ENCODE peak calls at places on chromosomes 5 and 9, in nine cellular contexts. One of them, this sample, is unnamed.

GRCh38 chr5:55140908-55141665 is 18.9 kb upstream of the GPX8 start:
- DNase-seq in SK-N-SH: no peak
- DNase-seq in GM23248: no peak
- DNase-seq in GM23338: no peak
- DNase-seq in HCT116: no peak
- DNase-seq in PC-3: no peak
- DNase-seq in neural progenitor cell: no peak
- DNase-seq in MM.1S: no peak
- DNase-seq in hepatocyte: no peak
- DNase-seq in this sample: no peak

GRCh38 chr5:170761048-170761707 is 22.3 kb upstream of the GABRP start:
- DNase-seq in GM23248: no peak
- DNase-seq in HCT116: no peak
- DNase-seq in neural progenitor cell: no peak
- DNase-seq in SK-N-SH: no peak
- DNase-seq in GM23338: peak
- DNase-seq in PC-3: no peak
- DNase-seq in hepatocyte: no peak
- DNase-seq in MM.1S: no peak
- DNase-seq in this sample: no peak

GRCh38 chr5:138653502-138653901 is 78.3 kb upstream of the HSPA9 start:
- DNase-seq in HCT116: peak
- DNase-seq in GM23338: peak
- DNase-seq in GM23248: peak
- DNase-seq in PC-3: peak
- DNase-seq in SK-N-SH: no peak
- DNase-seq in neural progenitor cell: no peak
- DNase-seq in MM.1S: peak
- DNase-seq in hepatocyte: peak
- DNase-seq in this sample: no peak

GRCh38 chr5:149935431-149935901 is 9.1 kb downstream of the PDE6A start:
- DNase-seq in HCT116: no peak
- DNase-seq in MM.1S: no peak
- DNase-seq in neural progenitor cell: no peak
- DNase-seq in GM23338: no peak
- DNase-seq in PC-3: no peak
- DNase-seq in SK-N-SH: no peak
- DNase-seq in GM23248: no peak
- DNase-seq in hepatocyte: no peak
- DNase-seq in this sample: no peak

GRCh38 chr5:168366124-168366523 is 74.7 kb downstream of the WWC1 start:
- DNase-seq in HCT116: no peak
- DNase-seq in GM23248: peak
- DNase-seq in GM23338: no peak
- DNase-seq in PC-3: peak
- DNase-seq in hepatocyte: no peak
- DNase-seq in SK-N-SH: no peak
- DNase-seq in MM.1S: no peak
- DNase-seq in neural progenitor cell: no peak
- DNase-seq in this sample: no peak

GRCh38 chr5:139678751-139679750 is 30.9 kb downstream of the CXXC5 start:
- DNase-seq in HCT116: no peak
- DNase-seq in neural progenitor cell: no peak
- DNase-seq in PC-3: no peak
- DNase-seq in GM23338: no peak
- DNase-seq in SK-N-SH: peak
- DNase-seq in MM.1S: no peak
- DNase-seq in hepatocyte: no peak
- DNase-seq in GM23248: peak
- DNase-seq in this sample: no peak

GRCh38 chr9:37787059-37787458 is 2.2 kb upstream of the EXOSC3 start:
- DNase-seq in GM23248: no peak
- DNase-seq in PC-3: no peak
- DNase-seq in hepatocyte: no peak
- DNase-seq in SK-N-SH: no peak
- DNase-seq in HCT116: no peak
- DNase-seq in MM.1S: no peak
- DNase-seq in neural progenitor cell: no peak
- DNase-seq in GM23338: peak
- DNase-seq in this sample: no peak

GRCh38 chr9:131078427-131079366 is 17.6 kb upstream of the AIF1L start:
- DNase-seq in GM23248: no peak
- DNase-seq in GM23338: no peak
- DNase-seq in PC-3: no peak
- DNase-seq in neural progenitor cell: no peak
- DNase-seq in SK-N-SH: no peak
- DNase-seq in HCT116: no peak
- DNase-seq in MM.1S: no peak
- DNase-seq in hepatocyte: no peak
- DNase-seq in this sample: no peak

GRCh38 chr9:98157372-98157771 is 35.1 kb downstream of the CORO2A start:
- DNase-seq in GM23338: no peak
- DNase-seq in SK-N-SH: no peak
- DNase-seq in GM23248: no peak
- DNase-seq in hepatocyte: no peak
- DNase-seq in neural progenitor cell: no peak
- DNase-seq in PC-3: no peak
- DNase-seq in MM.1S: no peak
- DNase-seq in HCT116: no peak
- DNase-seq in this sample: no peak

GRCh38 chr9:83027153-83027867 is 35.6 kb downstream of the RASEF start:
- DNase-seq in SK-N-SH: no peak
- DNase-seq in neural progenitor cell: no peak
- DNase-seq in PC-3: peak
- DNase-seq in MM.1S: no peak
- DNase-seq in hepatocyte: peak
- DNase-seq in HCT116: peak
- DNase-seq in GM23248: peak
- DNase-seq in GM23338: no peak
- DNase-seq in this sample: no peak

GRCh38 chr5:147863409-147864194 is 14.9 kb upstream of the SCGB3A2 start:
- DNase-seq in SK-N-SH: no peak
- DNase-seq in hepatocyte: no peak
- DNase-seq in PC-3: no peak
- DNase-seq in GM23248: no peak
- DNase-seq in MM.1S: no peak
- DNase-seq in neural progenitor cell: no peak
- DNase-seq in GM23338: no peak
- DNase-seq in HCT116: no peak
- DNase-seq in this sample: no peak

GRCh38 chr5:147859962-147860640 is 18.4 kb upstream of the SCGB3A2 start:
- DNase-seq in SK-N-SH: no peak
- DNase-seq in neural progenitor cell: no peak
- DNase-seq in MM.1S: no peak
- DNase-seq in PC-3: no peak
- DNase-seq in hepatocyte: no peak
- DNase-seq in GM23338: peak
- DNase-seq in GM23248: no peak
- DNase-seq in HCT116: no peak
- DNase-seq in this sample: no peak

GRCh38 chr5:147858520-147858919 is 20.0 kb upstream of the SCGB3A2 start:
- DNase-seq in GM23338: no peak
- DNase-seq in neural progenitor cell: no peak
- DNase-seq in hepatocyte: no peak
- DNase-seq in HCT116: no peak
- DNase-seq in GM23248: no peak
- DNase-seq in MM.1S: no peak
- DNase-seq in SK-N-SH: no peak
- DNase-seq in PC-3: no peak
- DNase-seq in this sample: no peak

GRCh38 chr5:147857302-147858129 is 21.0 kb upstream of the SCGB3A2 start:
- DNase-seq in MM.1S: peak
- DNase-seq in GM23338: peak
- DNase-seq in PC-3: peak
- DNase-seq in GM23248: peak
- DNase-seq in neural progenitor cell: peak
- DNase-seq in HCT116: peak
- DNase-seq in SK-N-SH: peak
- DNase-seq in hepatocyte: peak
- DNase-seq in this sample: peak

GRCh38 chr5:147860641-147861025 is 17.9 kb upstream of the SCGB3A2 start:
- DNase-seq in PC-3: no peak
- DNase-seq in GM23338: no peak
- DNase-seq in neural progenitor cell: no peak
- DNase-seq in SK-N-SH: no peak
- DNase-seq in hepatocyte: no peak
- DNase-seq in GM23248: no peak
- DNase-seq in MM.1S: no peak
- DNase-seq in HCT116: no peak
- DNase-seq in this sample: no peak
- TF ChIP-seq EZH2phosphoT487 in PC-3: no peak
- TF ChIP-seq EZH2phosphoT487 in GM23338: no peak
- TF ChIP-seq EZH2phosphoT487 in neural progenitor cell: no peak
- TF ChIP-seq EZH2phosphoT487 in SK-N-SH: no peak
- TF ChIP-seq EZH2phosphoT487 in hepatocyte: no peak
- TF ChIP-seq EZH2phosphoT487 in GM23248: no peak
- TF ChIP-seq EZH2phosphoT487 in MM.1S: no peak
- TF ChIP-seq EZH2phosphoT487 in HCT116: no peak
- TF ChIP-seq EZH2phosphoT487 in this sample: no peak

GRCh38 chr5:72497823-72498222 is 9.4 kb downstream of the ZNF366 start:
- DNase-seq in SK-N-SH: no peak
- DNase-seq in PC-3: no peak
- DNase-seq in hepatocyte: no peak
- DNase-seq in MM.1S: no peak
- DNase-seq in HCT116: no peak
- DNase-seq in neural progenitor cell: no peak
- DNase-seq in GM23248: no peak
- DNase-seq in GM23338: no peak
- DNase-seq in this sample: no peak

GRCh38 chr5:72501475-72501874 is 5.7 kb downstream of the ZNF366 start:
- DNase-seq in HCT116: no peak
- DNase-seq in GM23338: peak
- DNase-seq in GM23248: no peak
- DNase-seq in SK-N-SH: no peak
- DNase-seq in PC-3: no peak
- DNase-seq in hepatocyte: no peak
- DNase-seq in MM.1S: no peak
- DNase-seq in neural progenitor cell: peak
- DNase-seq in this sample: no peak

GRCh38 chr5:72498284-72498683 is 8.9 kb downstream of the ZNF366 start:
- DNase-seq in SK-N-SH: no peak
- DNase-seq in GM23338: no peak
- DNase-seq in GM23248: peak
- DNase-seq in hepatocyte: no peak
- DNase-seq in MM.1S: no peak
- DNase-seq in PC-3: peak
- DNase-seq in HCT116: no peak
- DNase-seq in neural progenitor cell: no peak
- DNase-seq in this sample: no peak

GRCh38 chr5:72499090-72499489 is 8.1 kb downstream of the ZNF366 start:
- DNase-seq in PC-3: no peak
- DNase-seq in neural progenitor cell: no peak
- DNase-seq in MM.1S: no peak
- DNase-seq in SK-N-SH: no peak
- DNase-seq in GM23248: no peak
- DNase-seq in GM23338: no peak
- DNase-seq in HCT116: no peak
- DNase-seq in hepatocyte: no peak
- DNase-seq in this sample: no peak

DNA sequence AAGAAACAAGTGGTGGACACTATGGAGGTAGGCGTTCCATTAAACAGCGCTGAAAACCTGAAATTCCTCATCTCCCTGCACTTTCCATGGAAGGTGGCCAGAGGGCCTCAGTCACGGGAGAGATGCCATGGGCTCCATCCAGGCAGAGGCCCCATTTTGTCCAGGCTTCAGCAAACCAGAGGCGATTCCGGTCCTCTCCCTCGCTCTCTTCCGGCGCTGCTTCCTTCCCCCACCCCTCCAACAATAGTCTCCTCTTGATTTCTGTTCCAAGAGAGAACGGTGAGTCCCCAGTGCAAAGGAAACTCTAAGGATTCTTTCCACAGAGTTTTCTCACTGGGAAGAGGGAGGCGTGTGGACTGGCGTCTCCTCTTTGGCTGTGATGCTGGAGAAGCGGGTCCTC is 7.5 kb downstream of the ZNF366 start:
- DNase-seq in PC-3: no peak
- DNase-seq in MM.1S: no peak
- DNase-seq in SK-N-SH: no peak
- DNase-seq in hepatocyte: no peak
- DNase-seq in GM23338: peak
- DNase-seq in neural progenitor cell: peak
- DNase-seq in GM23248: no peak
- DNase-seq in HCT116: no peak
- DNase-seq in this sample: no peak
- H3K4me2 ChIP-seq in PC-3: no peak
- H3K4me2 ChIP-seq in MM.1S: no peak
- H3K4me2 ChIP-seq in SK-N-SH: no peak
- H3K4me2 ChIP-seq in hepatocyte: no peak
- H3K4me2 ChIP-seq in GM23338: no peak
- H3K4me2 ChIP-seq in neural progenitor cell: no peak
- H3K4me2 ChIP-seq in GM23248: no peak
- H3K4me2 ChIP-seq in HCT116: no peak
- H3K4me2 ChIP-seq in this sample: no peak

GRCh38 chr9:126700903-126701819 is 87.4 kb downstream of the LMX1B start:
- DNase-seq in SK-N-SH: peak
- DNase-seq in MM.1S: no peak
- DNase-seq in GM23338: no peak
- DNase-seq in GM23248: no peak
- DNase-seq in HCT116: no peak
- DNase-seq in PC-3: no peak
- DNase-seq in hepatocyte: no peak
- DNase-seq in neural progenitor cell: peak
- DNase-seq in this sample: no peak

GRCh38 chr9:126701820-126702500 is 88.2 kb downstream of the LMX1B start:
- DNase-seq in SK-N-SH: peak
- DNase-seq in PC-3: no peak
- DNase-seq in MM.1S: no peak
- DNase-seq in GM23338: no peak
- DNase-seq in hepatocyte: peak
- DNase-seq in GM23248: no peak
- DNase-seq in HCT116: no peak
- DNase-seq in neural progenitor cell: no peak
- DNase-seq in this sample: no peak

GRCh38 chr9:126704157-126704941 is 90.6 kb downstream of the LMX1B start:
- DNase-seq in neural progenitor cell: peak
- DNase-seq in MM.1S: no peak
- DNase-seq in GM23248: peak
- DNase-seq in hepatocyte: peak
- DNase-seq in HCT116: peak
- DNase-seq in SK-N-SH: peak
- DNase-seq in GM23338: no peak
- DNase-seq in PC-3: peak
- DNase-seq in this sample: no peak

GRCh38 chr9:126703330-126704156 is 89.8 kb downstream of the LMX1B start:
- DNase-seq in MM.1S: no peak
- DNase-seq in GM23338: no peak
- DNase-seq in SK-N-SH: peak
- DNase-seq in neural progenitor cell: peak
- DNase-seq in HCT116: no peak
- DNase-seq in GM23248: no peak
- DNase-seq in hepatocyte: peak
- DNase-seq in PC-3: no peak
- DNase-seq in this sample: no peak

GRCh38 chr9:126702501-126703329 is 89.0 kb downstream of the LMX1B start:
- DNase-seq in PC-3: no peak
- DNase-seq in GM23338: peak
- DNase-seq in MM.1S: no peak
- DNase-seq in GM23248: peak
- DNase-seq in HCT116: no peak
- DNase-seq in neural progenitor cell: peak
- DNase-seq in hepatocyte: peak
- DNase-seq in SK-N-SH: peak
- DNase-seq in this sample: peak
- TF ChIP-seq EZH2phosphoT487 in PC-3: no peak
- TF ChIP-seq EZH2phosphoT487 in GM23338: no peak
- TF ChIP-seq EZH2phosphoT487 in MM.1S: no peak
- TF ChIP-seq EZH2phosphoT487 in GM23248: no peak
- TF ChIP-seq EZH2phosphoT487 in HCT116: no peak
- TF ChIP-seq EZH2phosphoT487 in neural progenitor cell: no peak
- TF ChIP-seq EZH2phosphoT487 in hepatocyte: no peak
- TF ChIP-seq EZH2phosphoT487 in SK-N-SH: no peak
- TF ChIP-seq EZH2phosphoT487 in this sample: no peak

GRCh38 chr5:109695005-109695926 is 5.5 kb downstream of the MAN2A1 start:
- DNase-seq in neural progenitor cell: no peak
- DNase-seq in HCT116: no peak
- DNase-seq in hepatocyte: no peak
- DNase-seq in MM.1S: peak
- DNase-seq in GM23338: no peak
- DNase-seq in GM23248: no peak
- DNase-seq in SK-N-SH: no peak
- DNase-seq in PC-3: no peak
- DNase-seq in this sample: peak
- H3K4me2 ChIP-seq in neural progenitor cell: peak
- H3K4me2 ChIP-seq in HCT116: no peak
- H3K4me2 ChIP-seq in hepatocyte: peak
- H3K4me2 ChIP-seq in MM.1S: peak
- H3K4me2 ChIP-seq in GM23338: peak
- H3K4me2 ChIP-seq in GM23248: peak
- H3K4me2 ChIP-seq in SK-N-SH: no peak
- H3K4me2 ChIP-seq in PC-3: peak
- H3K4me2 ChIP-seq in this sample: peak